ENCODE peak calls at places on chromosomes 5 and 9, in five cellular contexts. M is stimulated activated CD4-positive, alpha-beta T cell treated with anti-CD3 and anti-CD28 coated beads, Interleukin-4, amount 100 ng/mL, for 48 hours; W is stimulated activated CD8-positive, alpha-beta memory T cell treated with anti-CD3 and anti-CD28 coated beads, Interleukin-15, amount 100 ng/mL, for 24 hours; P is mesendoderm; H is T-helper 1 cell. Z is an unnamed sample.

GRCh38 chr5:143106175-143106574 is 297.3 kb downstream of the NR3C1 start:
- DNase-seq in M (no peak), H (no peak), W (no peak), P (peak; percentile 62), Z (peak; percentile 72)

GRCh38 chr5:102807878-102808502 is 52.9 kb downstream of the PAM start:
- DNase-seq in P (peak; percentile 97), H (no peak), W (no peak), M (no peak), Z (peak; percentile 79)

GRCh38 chr9:107566596-107566995 is 77.0 kb upstream of the KLF4 start:
- DNase-seq in M (no peak), P (no peak), W (no peak), H (no peak), Z (no peak)

GRCh38 chr9:130010151-130010988 is 32.6 kb downstream of the FNBP1 start:
- DNase-seq in M (no peak), W (no peak), P (no peak), H (peak; percentile 43), Z (no peak)

GRCh38 chr9:105681724-105682123 is 12.6 kb upstream of the TMEM38B start:
- DNase-seq in H (no peak), W (no peak), P (peak; percentile 59), M (no peak), Z (peak; percentile 83)

GRCh38 chr9:102069969-102070368 is 331.5 kb upstream of the GRIN3A start:
- DNase-seq in H (no peak), W (no peak), P (no peak), M (no peak), Z (no peak)

GRCh38 chr9:89468271-89468960 is 29.5 kb downstream of the SEMA4D start:
- DNase-seq in P (no peak), W (no peak), H (no peak), M (no peak), Z (no peak)

GRCh38 chr9:136664799-136665082 is 2.0 kb downstream of the EGFL7 start:
- DNase-seq in H (no peak), P (no peak), M (no peak), W (no peak), Z (no peak)

GRCh38 chr9:91151014-91151740 is 210.5 kb downstream of the AUH start:
- DNase-seq in H (peak; percentile 97), M (no peak), W (no peak), P (no peak), Z (peak; percentile 98)

GRCh38 chr5:65359981-65360380 is 121.7 kb downstream of the ADAMTS6 start:
- DNase-seq in W (no peak), H (no peak), M (no peak), P (no peak), Z (peak; percentile 7)

GRCh38 chr5:119328753-119329602 is 26.8 kb upstream of the TNFAIP8 start:
- DNase-seq in W (no peak), H (peak; percentile 83), P (peak; percentile 36), M (no peak), Z (peak; percentile 71)

GRCh38 chr9:77215874-77216273 is 38.5 kb downstream of the VPS13A start:
- DNase-seq in M (no peak), H (no peak), W (no peak), P (peak; percentile 19), Z (peak; percentile 55)

GRCh38 chr9:127586537-127586936 is 25.5 kb upstream of the STXBP1 start:
- DNase-seq in P (peak; percentile 85), M (peak; percentile 43), W (no peak), H (peak; percentile 49), Z (peak; percentile 75)

GRCh38 chr5:179451099-179451812 is 99.1 kb upstream of the RUFY1 start:
- DNase-seq in M (no peak), W (no peak), P (no peak), H (no peak), Z (no peak)

GRCh38 chr5:28408186-28408585 is 1369.8 kb upstream of the CDH9 start:
- DNase-seq in W (no peak), M (no peak), P (peak; percentile 10), H (no peak), Z (peak; percentile 60)

GRCh38 chr9:106890621-106891020 is 27.7 kb downstream of the ZNF462 start:
- DNase-seq in W (no peak), P (no peak), H (no peak), M (no peak), Z (no peak)

GRCh38 chr5:176436641-176437040 is 11.5 kb upstream of the FAF2 start:
- DNase-seq in H (peak; percentile 28), M (no peak), W (no peak), P (no peak), Z (peak; percentile 49)

GRCh38 chr5:56637321-56637920 is 177.9 kb upstream of the MAP3K1 start:
- DNase-seq in P (peak; percentile 94), W (no peak), M (no peak), H (no peak), Z (peak; percentile 77)

GRCh38 chr9:129669141-129669718 is 3.8 kb downstream of the PRRX2 start:
- DNase-seq in H (no peak), P (no peak), M (no peak), W (no peak), Z (peak; percentile 55)

GRCh38 chr9:125633116-125633743 is 73.8 kb downstream of the MAPKAP1 start:
- DNase-seq in W (no peak), H (no peak), M (no peak), P (no peak), Z (peak; percentile 83)

GRCh38 chr5:175867587-175868347 is 3.6 kb upstream of the CPLX2 start:
- DNase-seq in M (no peak), W (no peak), H (no peak), P (peak; percentile 74), Z (no peak)

GRCh38 chr9:132877818-132878694 is at the start of gene AK8:
- DNase-seq in H (peak; percentile 71), M (peak; percentile 67), W (peak; percentile 69), P (peak; percentile 79), Z (peak; percentile 51)

GRCh38 chr9:111013250-111013649 is 25.0 kb downstream of the LPAR1 start:
- DNase-seq in P (no peak), W (no peak), H (no peak), M (no peak), Z (no peak)

GRCh38 chr5:97162045-97162444 is 19.6 kb upstream of the LIX1 start:
- DNase-seq in M (peak; percentile 19), H (peak; percentile 58), W (no peak), P (peak; percentile 78), Z (peak; percentile 75)

GRCh38 chr9:99090366-99091130 is 14.4 kb upstream of the TGFBR1 start:
- DNase-seq in M (no peak), W (no peak), P (no peak), H (no peak), Z (peak; percentile 61)

GRCh38 chr5:9903806-9904205 is 273.7 kb upstream of the TAS2R1 start:
- DNase-seq in P (no peak), W (no peak), H (no peak), M (no peak), Z (no peak)

GRCh38 chr5:54279960-54280359 is 30.4 kb downstream of the ARL15 start:
- DNase-seq in H (no peak), M (no peak), W (no peak), P (no peak), Z (no peak)

GRCh38 chr5:178432421-178433272 is 157.5 kb downstream of the COL23A1 start:
- DNase-seq in M (no peak), W (no peak), H (no peak), P (no peak), Z (no peak)

GRCh38 chr5:93246093-93246855 is 334.7 kb downstream of the NR2F1-AS1 start:
- DNase-seq in H (no peak), W (no peak), M (no peak), P (peak; percentile 62), Z (peak; percentile 83)

GRCh38 chr9:72173080-72173479 is 23.8 kb downstream of the GDA start:
- DNase-seq in H (no peak), M (no peak), W (no peak), P (no peak), Z (no peak)

GRCh38 chr5:159242656-159243055 is 20.4 kb upstream of the UBLCP1 start:
- DNase-seq in W (no peak), P (no peak), M (no peak), H (no peak), Z (no peak)

GRCh38 chr5:14778789-14779070 is 92.8 kb downstream of the ANKH start:
- DNase-seq in W (no peak), M (no peak), P (peak; percentile 76), H (no peak), Z (no peak)

GRCh38 chr5:126137771-126138474 is 285.3 kb upstream of the GRAMD2B start:
- DNase-seq in M (no peak), W (no peak), P (no peak), H (no peak), Z (no peak)

GRCh38 chr9:124285903-124286291 is 28.1 kb downstream of the NEK6 start:
- DNase-seq in W (peak; percentile 14), P (no peak), M (peak; percentile 10), H (peak; percentile 62), Z (peak; percentile 97)

GRCh38 chr5:133863857-133864585 is 104.4 kb downstream of the C5orf15 start:
- DNase-seq in W (no peak), M (no peak), P (peak; percentile 28), H (no peak), Z (no peak)

GRCh38 chr5:116452774-116453368 is 121.8 kb downstream of the SEMA6A start:
- DNase-seq in H (no peak), W (no peak), P (peak; percentile 61), M (no peak), Z (no peak)

GRCh38 chr5:160434022-160434531 is 12.4 kb downstream of the PTTG1 start:
- DNase-seq in M (no peak), W (no peak), H (peak; percentile 51), P (peak; percentile 67), Z (peak; percentile 51)

GRCh38 chr9:95211028-95211427 is 106.5 kb downstream of the FANCC start:
- DNase-seq in H (no peak), W (no peak), M (no peak), P (no peak), Z (no peak)

GRCh38 chr9:133321411-133321935 is 14.5 kb downstream of the SURF6 start:
- DNase-seq in W (no peak), M (no peak), P (no peak), H (no peak), Z (no peak)

GRCh38 chr5:127428748-127429147 is 88.7 kb upstream of the PRRC1 start:
- DNase-seq in H (no peak), P (peak; percentile 79), W (no peak), M (no peak), Z (no peak)

Z was measured in amniotic epithelial cell.